ENCODE peak calls at places on chromosome 13, in five cellular contexts. J is AG20443, Q is HS-5, W is NCI-H146, B is anterior cingulate cortex. S is an unnamed sample.

GRCh38 chr13:95403349-95404140 is 102.3 kb upstream of the ABCC4 start:
- DNase-seq in B (no peak), Q (no peak), J (no peak), W (peak; percentile 28), S (no peak)

GRCh38 chr13:109569938-109570711 is 216.3 kb downstream of the IRS2 start:
- DNase-seq in B (no peak), J (no peak), W (no peak), Q (no peak), S (no peak)

GRCh38 chr13:32940601-32941000 is 75.6 kb upstream of the KL start:
- DNase-seq in Q (no peak), B (peak; percentile 8), J (peak; percentile 23), W (no peak), S (no peak)

GRCh38 chr13:50951366-50951765 is 41.8 kb downstream of the RNASEH2B start:
- DNase-seq in W (no peak), J (no peak), Q (no peak), B (no peak), S (no peak)

GRCh38 chr13:28657784-28658538 is 969 bp upstream of the POMP start:
- DNase-seq in W (no peak), J (no peak), Q (no peak), B (no peak), S (no peak)

GRCh38 chr13:111034811-111035210 is 80.3 kb upstream of the ARHGEF7 start:
- DNase-seq in W (no peak), B (no peak), J (peak; percentile 43), Q (no peak), S (no peak)

GRCh38 chr13:106348032-106348431 is 187.4 kb downstream of the EFNB2 start:
- DNase-seq in J (no peak), Q (no peak), W (no peak), B (no peak), S (peak; percentile 6)

GRCh38 chr13:42047561-42048322 is 706 bp upstream of the DGKH start:
- DNase-seq in J (peak; percentile 67), B (peak; percentile 53), W (peak; percentile 61), Q (no peak), S (peak; percentile 69)

GRCh38 chr13:100941377-100941776 is 266.8 kb upstream of the TMTC4 start:
- DNase-seq in J (no peak), W (no peak), Q (no peak), B (no peak), S (no peak)

GRCh38 chr13:113023217-113023597 is 54.2 kb downstream of the MCF2L start:
- DNase-seq in Q (no peak), J (no peak), W (no peak), B (no peak), S (no peak)

GRCh38 chr13:31067416-31068118 is 94.1 kb downstream of the HSPH1 start:
- DNase-seq in J (peak; percentile 62), Q (no peak), B (no peak), W (no peak), S (no peak)

GRCh38 chr13:32316030-32316344 is 679 bp downstream of the BRCA2 start:
- DNase-seq in W (no peak), Q (no peak), B (no peak), J (no peak), S (no peak)

GRCh38 chr13:35164324-35164932 is 222.4 kb downstream of the NBEA start:
- DNase-seq in J (peak; percentile 34), W (peak; percentile 54), Q (no peak), B (no peak), S (peak; percentile 33)

GRCh38 chr13:48828962-48829405 is 146.7 kb upstream of the FNDC3A start:
- DNase-seq in Q (no peak), W (peak; percentile 26), B (no peak), J (no peak), S (peak; percentile 77)

GRCh38 chr13:33409673-33410072 is 124.1 kb upstream of the STARD13 start:
- DNase-seq in J (no peak), W (no peak), Q (no peak), B (no peak), S (no peak)

GRCh38 chr13:110289661-110290060 is 17.3 kb downstream of the COL4A1 start:
- DNase-seq in J (no peak), B (no peak), W (no peak), Q (no peak), S (no peak)

S was measured in COR-L47.